ENCODE peak calls at places on chromosomes 13 and 19, in eight cellular contexts. U is SK-N-SH, G is colonic mucosa, Z is dorsolateral prefrontal cortex, B is kidney, E is uterus, I is AG04450, V is omental fat pad. Q is an unnamed sample.

GRCh38 chr13:74264333-74264732 is 130.1 kb upstream of the KLF12 start:
- DNase-seq in V (no peak), I (no peak), G (no peak), U (no peak), Z (no peak), E (no peak), B (no peak), Q (no peak)

GRCh38 chr13:84130739-84131138 is 248.5 kb upstream of the SLITRK1 start:
- DNase-seq in V (no peak), E (no peak), I (no peak), B (no peak), Z (no peak), G (no peak), U (no peak), Q (no peak)

GRCh38 chr13:110070511-110071120 is 236.3 kb downstream of the COL4A1 start:
- DNase-seq in Z (no peak), E (peak; percentile 43), I (peak; percentile 24), B (no peak), V (no peak), G (no peak), U (no peak), Q (no peak)

GRCh38 chr19:52451241-52451640 is 2.1 kb upstream of the ZNF578 start:
- DNase-seq in U (no peak), E (no peak), Z (no peak), B (no peak), V (no peak), I (no peak), G (no peak), Q (no peak)

GRCh38 chr13:90721937-90722336 is 625.5 kb upstream of the MIR17HG start:
- DNase-seq in G (no peak), V (no peak), Z (no peak), E (no peak), B (no peak), I (no peak), U (no peak), Q (no peak)

GRCh38 chr13:91647361-91647970 is 249.0 kb downstream of the GPC5 start:
- DNase-seq in V (no peak), U (peak; percentile 20), B (peak; percentile 46), I (no peak), E (no peak), G (peak; percentile 18), Z (no peak), Q (no peak)

GRCh38 chr19:51572908-51573307 is 1.8 kb downstream of the ZNF175 start:
- DNase-seq in Z (no peak), B (no peak), V (no peak), E (no peak), I (peak; percentile 24), G (no peak), U (no peak), Q (no peak)

GRCh38 chr13:44218501-44219240 is 155.0 kb upstream of the SERP2 start:
- DNase-seq in U (no peak), B (peak; percentile 78), V (no peak), I (no peak), E (no peak), G (peak; percentile 60), Z (no peak), Q (no peak)

GRCh38 chr13:101917475-101917810 is 465.0 kb downstream of the ITGBL1 start:
- DNase-seq in E (no peak), B (no peak), Z (peak; percentile 16), U (peak; percentile 54), V (no peak), G (no peak), I (no peak), Q (no peak)

GRCh38 chr19:17829855-17830566 is 8.7 kb upstream of the INSL3 start:
- DNase-seq in V (no peak), U (peak; percentile 96), G (peak; percentile 63), I (no peak), B (peak; percentile 76), Z (peak; percentile 44), E (no peak), Q (no peak)

GRCh38 chr13:114064516-114065140 is 67.8 kb downstream of the RASA3 start:
- DNase-seq in E (peak; percentile 58), V (no peak), G (no peak), B (peak; percentile 76), I (no peak), Z (peak; percentile 79), U (peak; percentile 83), Q (no peak)

GRCh38 chr19:41548954-41549688 is 26.8 kb upstream of the CEACAM21 start:
- DNase-seq in E (no peak), B (no peak), V (no peak), Z (no peak), U (no peak), I (no peak), G (no peak), Q (no peak)

DNA sequence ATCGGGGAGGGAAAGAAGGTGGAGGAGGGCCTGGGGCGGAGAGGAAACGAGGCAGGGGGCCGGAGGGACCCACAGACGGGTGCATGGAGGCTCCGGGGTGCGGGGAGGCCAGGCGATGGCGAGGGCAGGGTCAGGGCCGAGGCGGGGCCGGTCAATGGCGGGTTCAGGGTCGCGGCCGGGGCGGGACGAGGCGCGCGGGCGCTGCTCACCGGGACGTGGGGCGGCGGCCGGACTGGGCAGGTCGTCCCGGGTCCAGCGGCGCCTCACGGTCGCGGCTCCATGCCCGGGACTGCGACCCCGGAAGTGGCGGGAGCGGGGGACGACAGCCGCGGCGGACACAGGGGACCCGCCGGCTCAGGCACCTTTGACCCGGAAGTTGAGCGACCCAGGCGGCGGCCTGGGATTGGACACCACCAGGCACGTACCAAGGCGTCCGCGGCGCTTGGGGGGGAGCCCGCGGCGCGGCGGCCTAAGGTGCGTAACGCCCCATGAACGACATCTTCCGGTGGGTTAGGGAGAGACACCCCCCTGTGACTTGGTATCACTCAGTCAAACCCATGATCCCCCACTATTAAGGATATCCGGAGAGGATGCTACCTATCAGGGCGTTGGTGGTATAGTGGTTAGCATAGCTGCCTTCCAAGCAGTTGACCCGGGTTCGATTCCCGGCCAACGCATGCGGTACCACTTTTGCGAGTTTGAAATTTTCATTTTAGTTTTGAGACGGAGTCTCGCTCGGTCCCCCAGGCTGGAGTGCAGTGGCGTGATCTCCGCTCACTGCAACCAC is at the start of gene DPP9:
- DNase-seq in I (peak; percentile 96), U (peak; percentile 100), Z (peak; percentile 94), G (peak; percentile 97), V (peak; percentile 98), B (peak; percentile 99), E (peak; percentile 96), Q (peak; percentile 99)
- TF ChIP-seq CTCF in I (peak; percentile 31), U (no peak), Z (peak; percentile 49), G (peak; percentile 14), V (no peak), B (peak; percentile 47), E (peak; percentile 18), Q (no peak)

GRCh38 chr19:37221136-37221535 is 3.1 kb downstream of the ZNF383 start:
- DNase-seq in B (no peak), E (no peak), G (no peak), V (no peak), U (no peak), Z (no peak), I (no peak), Q (no peak)

GRCh38 chr19:37220383-37220782 is 2.4 kb downstream of the ZNF383 start:
- DNase-seq in I (no peak), G (no peak), V (no peak), U (no peak), Z (no peak), B (no peak), E (no peak), Q (no peak)

GRCh38 chr19:37217533-37217854 is 520 bp upstream of the ZNF383 start:
- DNase-seq in V (no peak), B (no peak), E (no peak), I (no peak), G (no peak), Z (no peak), U (peak; percentile 85), Q (no peak)

GRCh38 chr19:37218592-37218935 is 550 bp downstream of the ZNF383 start:
- DNase-seq in B (no peak), I (no peak), V (no peak), E (no peak), Z (no peak), G (no peak), U (peak; percentile 14), Q (no peak)

DNA sequence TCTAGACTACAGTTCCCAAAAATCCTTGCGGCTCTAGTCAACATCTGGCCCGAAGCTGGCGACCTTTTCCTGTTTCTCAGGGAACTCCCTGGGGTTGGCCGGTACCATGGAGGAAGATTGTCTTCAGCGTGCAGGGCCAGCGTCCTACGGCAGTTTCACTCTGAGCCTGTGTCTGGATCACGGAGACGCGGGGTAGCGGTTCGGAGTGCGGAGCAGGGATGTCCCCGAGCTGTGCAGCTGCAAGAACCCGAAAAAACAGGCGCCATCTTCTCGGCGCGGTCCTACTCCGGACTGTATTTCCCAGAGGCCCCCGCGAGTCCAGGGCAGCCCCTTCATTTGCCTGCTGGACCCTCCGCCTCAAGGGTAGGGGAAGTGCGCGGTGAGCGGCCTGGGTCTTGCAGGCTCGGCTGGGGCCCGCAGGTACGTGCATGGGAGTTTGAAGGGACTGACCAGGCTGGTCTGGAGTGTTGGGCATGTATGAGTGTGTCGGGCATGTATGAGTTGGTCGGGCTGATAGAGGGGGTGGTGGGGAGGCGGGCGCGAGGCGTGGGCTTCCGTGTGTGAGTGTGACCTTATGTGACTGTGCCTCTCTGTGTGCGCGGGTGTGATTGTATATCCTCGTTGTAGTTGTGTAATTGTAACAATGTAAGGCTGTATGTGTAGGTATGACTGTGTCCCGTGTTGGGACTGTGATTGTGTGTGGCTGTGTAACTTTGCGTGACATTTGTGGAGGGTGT is at the start of gene ZNF383:
- DNase-seq in I (peak; percentile 61), V (peak; percentile 62), Z (peak; percentile 85), E (peak; percentile 79), B (peak; percentile 95), U (peak; percentile 90), G (peak; percentile 90), Q (peak; percentile 75)
- TF ChIP-seq CTCF in I (no peak), V (no peak), Z (no peak), E (no peak), B (no peak), U (no peak), G (no peak), Q (no peak)

DNA sequence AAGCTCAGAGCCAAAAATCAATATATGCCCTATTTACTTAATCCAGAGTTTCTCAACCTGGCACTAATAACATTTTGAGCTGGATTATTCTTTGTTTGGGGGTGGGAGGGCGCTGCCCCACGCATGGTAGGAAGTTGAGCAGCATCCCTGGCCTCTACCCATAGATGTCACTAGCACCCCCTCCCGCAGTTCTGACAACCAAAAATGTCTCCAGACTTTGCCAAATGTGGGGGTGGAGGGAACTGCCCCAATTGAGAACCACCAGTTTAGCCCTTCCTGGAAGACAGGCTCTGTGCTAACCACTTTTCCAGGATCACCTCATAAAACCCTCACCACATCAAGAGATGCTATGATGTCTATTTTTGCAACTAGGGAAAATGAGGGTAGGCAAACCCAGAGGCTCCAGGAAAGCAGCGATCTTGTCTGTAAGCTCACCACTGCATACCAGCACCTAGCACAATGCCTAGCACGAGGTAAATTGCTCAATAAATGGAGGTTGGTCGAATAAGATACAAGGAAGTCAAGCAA is 1.1 kb downstream of the TRIR start:
- DNase-seq in I (no peak), U (peak; percentile 76), Z (peak; percentile 31), V (no peak), E (no peak), G (peak; percentile 28), B (no peak), Q (no peak)
- TF ChIP-seq CTCF in I (peak; percentile 49), U (peak; percentile 54), Z (no peak), V (no peak), E (no peak), G (peak; percentile 22), B (no peak), Q (peak; percentile 30)

DNA sequence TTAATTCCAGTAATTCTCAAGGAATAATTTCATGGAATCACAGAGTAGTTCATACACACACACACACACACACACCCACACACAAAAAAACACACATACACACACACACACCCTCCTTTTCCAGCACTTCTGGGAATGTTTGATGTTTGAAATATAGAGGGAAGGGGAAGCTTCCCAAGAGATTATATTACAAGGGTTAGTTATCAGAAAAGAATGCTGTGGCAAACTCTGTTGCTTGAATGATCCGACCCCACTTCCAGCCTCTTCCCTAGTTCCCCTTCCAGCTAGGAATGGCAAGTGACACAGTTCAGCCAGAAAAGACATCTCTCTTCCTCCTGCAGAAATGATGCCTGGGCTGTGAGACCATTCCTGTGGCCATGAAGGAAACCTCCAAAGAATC is 49.9 kb downstream of the KCTD12 start:
- DNase-seq in V (no peak), U (no peak), G (no peak), I (no peak), E (no peak), Z (no peak), B (no peak), Q (no peak)
- TF ChIP-seq CTCF in V (no peak), U (no peak), G (no peak), I (no peak), E (no peak), Z (no peak), B (no peak), Q (no peak)